ENCODE peak calls at places on chromosome 12, in five cellular contexts. One of them, this sample, is unnamed.
A peak's percentile ranks its signal among the peaks of the same experiment; 100 is the strongest.

GRCh38 chr12:16610743-16611142 is 4.8 kb upstream of the LMO3 start:
- DNase-seq in neuronal stem cell: no peak
- DNase-seq in IMR-90: no peak
- DNase-seq in SK-N-SH: no peak
- DNase-seq in GM23248: no peak
- DNase-seq in this sample: no peak

GRCh38 chr12:62190921-62191746 is 69.1 kb upstream of the USP15 start:
- DNase-seq in neuronal stem cell: peak; percentile 31
- DNase-seq in IMR-90: peak; percentile 23
- DNase-seq in SK-N-SH: peak; percentile 31
- DNase-seq in GM23248: peak; percentile 9
- DNase-seq in this sample: peak; percentile 53

GRCh38 chr12:65022960-65023359 is 98.1 kb downstream of the WIF1 start:
- DNase-seq in neuronal stem cell: no peak
- DNase-seq in IMR-90: no peak
- DNase-seq in SK-N-SH: no peak
- DNase-seq in GM23248: no peak
- DNase-seq in this sample: no peak

GRCh38 chr12:116773276-116773731 is 35.2 kb downstream of the RNFT2 start:
- DNase-seq in neuronal stem cell: no peak
- DNase-seq in IMR-90: no peak
- DNase-seq in SK-N-SH: no peak
- DNase-seq in GM23248: peak; percentile 27
- DNase-seq in this sample: no peak

GRCh38 chr12:24948816-24949722 is at the start of gene BCAT1:
- DNase-seq in neuronal stem cell: peak; percentile 48
- DNase-seq in IMR-90: peak; percentile 88
- DNase-seq in SK-N-SH: peak; percentile 79
- DNase-seq in GM23248: peak; percentile 92
- DNase-seq in this sample: peak; percentile 92

GRCh38 chr12:66879392-66879791 is 200.5 kb upstream of the GRIP1 start:
- DNase-seq in neuronal stem cell: no peak
- DNase-seq in IMR-90: no peak
- DNase-seq in SK-N-SH: no peak
- DNase-seq in GM23248: no peak
- DNase-seq in this sample: no peak

GRCh38 chr12:91154131-91154530 is 28.5 kb downstream of the DCN start:
- DNase-seq in neuronal stem cell: no peak
- DNase-seq in IMR-90: no peak
- DNase-seq in SK-N-SH: no peak
- DNase-seq in GM23248: no peak
- DNase-seq in this sample: no peak

GRCh38 chr12:126891789-126892188 is 1375.2 kb upstream of the TMEM132C start:
- DNase-seq in neuronal stem cell: no peak
- DNase-seq in IMR-90: no peak
- DNase-seq in SK-N-SH: peak; percentile 19
- DNase-seq in GM23248: no peak
- DNase-seq in this sample: no peak

GRCh38 chr12:124399622-124400021 is 104.7 kb downstream of the RFLNA start:
- DNase-seq in neuronal stem cell: peak; percentile 36
- DNase-seq in IMR-90: no peak
- DNase-seq in SK-N-SH: peak; percentile 82
- DNase-seq in GM23248: peak; percentile 40
- DNase-seq in this sample: no peak

GRCh38 chr12:58288191-58288590 is 346.8 kb downstream of the ATP23 start:
- DNase-seq in neuronal stem cell: no peak
- DNase-seq in IMR-90: peak; percentile 67
- DNase-seq in SK-N-SH: peak; percentile 9
- DNase-seq in GM23248: no peak
- DNase-seq in this sample: no peak

GRCh38 chr12:103880299-103881142 is 39.5 kb upstream of the NT5DC3 start:
- DNase-seq in neuronal stem cell: no peak
- DNase-seq in IMR-90: no peak
- DNase-seq in SK-N-SH: peak; percentile 17
- DNase-seq in GM23248: no peak
- DNase-seq in this sample: no peak

GRCh38 chr12:32505067-32505466 is 105.7 kb downstream of the FGD4 start:
- DNase-seq in neuronal stem cell: no peak
- DNase-seq in IMR-90: peak; percentile 5
- DNase-seq in SK-N-SH: no peak
- DNase-seq in GM23248: no peak
- DNase-seq in this sample: peak; percentile 17
- H3K27me3 ChIP-seq in neuronal stem cell: no peaks in the 10 kb centered on the region
- H3K27me3 ChIP-seq in IMR-90: peaks cover 4% of the 10 kb centered on the region
- H3K27me3 ChIP-seq in SK-N-SH: no peaks in the 10 kb centered on the region
- H3K27me3 ChIP-seq in GM23248: no peaks in the 10 kb centered on the region
- H3K27me3 ChIP-seq in this sample: no peaks in the 10 kb centered on the region

DNA sequence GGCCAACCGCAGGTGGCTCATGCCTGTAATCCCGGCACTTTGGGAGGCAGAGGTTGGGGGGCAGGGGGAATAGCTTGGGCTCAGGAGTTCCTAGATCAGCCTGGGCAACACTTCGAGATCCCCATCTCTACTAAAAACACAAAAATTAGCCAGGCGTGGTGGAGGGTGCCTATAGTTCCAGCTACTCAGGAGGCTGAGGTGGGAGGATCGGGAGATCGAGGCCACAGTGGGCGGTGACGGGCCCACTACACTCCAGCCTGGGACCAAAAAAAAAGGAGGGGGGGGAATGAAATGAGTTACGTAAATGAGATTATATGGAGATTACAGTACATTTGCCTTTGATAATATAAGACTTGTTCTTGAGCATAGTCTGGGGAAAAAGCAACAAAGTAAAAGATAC is 1.1 kb downstream of the RPAP3 start:
- DNase-seq in neuronal stem cell: no peak
- DNase-seq in IMR-90: no peak
- DNase-seq in SK-N-SH: no peak
- DNase-seq in GM23248: no peak
- DNase-seq in this sample: no peak
- H3K9ac ChIP-seq in neuronal stem cell: no peak overlapping the region
- H3K9ac ChIP-seq in IMR-90: peak overlapping the region; percentile 51
- H3K9ac ChIP-seq in SK-N-SH: peak overlapping the region; percentile 73
- H3K9ac ChIP-seq in GM23248: peak overlapping the region; percentile 91
- H3K9ac ChIP-seq in this sample: peak overlapping the region; percentile 95

GRCh38 chr12:2287151-2287550 is 234.4 kb downstream of the CACNA1C start:
- DNase-seq in neuronal stem cell: no peak
- DNase-seq in IMR-90: no peak
- DNase-seq in SK-N-SH: no peak
- DNase-seq in GM23248: peak; percentile 34
- DNase-seq in this sample: peak; percentile 57
- H3K4me1 ChIP-seq in neuronal stem cell: peaks cover 3% of the 10 kb centered on the region
- H3K4me1 ChIP-seq in IMR-90: peaks cover 44% of the 10 kb centered on the region
- H3K4me1 ChIP-seq in SK-N-SH: peaks cover 87% of the 10 kb centered on the region
- H3K4me1 ChIP-seq in GM23248: peaks cover 68% of the 10 kb centered on the region
- H3K4me1 ChIP-seq in this sample: peaks cover 64% of the 10 kb centered on the region

GRCh38 chr12:2691340-2692111 is 103.2 kb upstream of the FKBP4 start:
- DNase-seq in neuronal stem cell: peak; percentile 30
- DNase-seq in IMR-90: no peak
- DNase-seq in SK-N-SH: no peak
- DNase-seq in GM23248: no peak
- DNase-seq in this sample: no peak

GRCh38 chr12:2689879-2690278 is 104.9 kb upstream of the FKBP4 start:
- DNase-seq in neuronal stem cell: no peak
- DNase-seq in IMR-90: no peak
- DNase-seq in SK-N-SH: no peak
- DNase-seq in GM23248: no peak
- DNase-seq in this sample: no peak

GRCh38 chr12:2690348-2691000 is 104.3 kb upstream of the FKBP4 start:
- DNase-seq in neuronal stem cell: no peak
- DNase-seq in IMR-90: no peak
- DNase-seq in SK-N-SH: no peak
- DNase-seq in GM23248: no peak
- DNase-seq in this sample: no peak

GRCh38 chr12:2692156-2692555 is 102.6 kb upstream of the FKBP4 start:
- DNase-seq in neuronal stem cell: no peak
- DNase-seq in IMR-90: no peak
- DNase-seq in SK-N-SH: no peak
- DNase-seq in GM23248: no peak
- DNase-seq in this sample: no peak

DNA sequence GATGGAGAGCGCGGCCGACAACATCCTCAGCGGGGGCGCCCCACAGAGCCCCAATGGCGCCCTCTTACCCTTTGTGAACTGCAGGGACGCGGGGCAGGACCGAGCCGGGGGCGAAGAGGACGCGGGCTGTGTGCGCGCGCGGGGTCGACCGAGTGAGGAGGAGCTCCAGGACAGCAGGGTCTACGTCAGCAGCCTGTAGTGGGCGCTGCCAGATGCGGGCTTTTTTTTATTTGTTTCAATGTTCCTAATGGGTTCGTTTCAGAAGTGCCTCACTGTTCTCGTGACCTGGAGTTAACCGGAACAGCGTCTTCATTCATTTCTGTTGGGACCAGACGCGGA is 103.8 kb upstream of the FKBP4 start:
- DNase-seq in neuronal stem cell: peak; percentile 38
- DNase-seq in IMR-90: peak; percentile 7
- DNase-seq in SK-N-SH: no peak
- DNase-seq in GM23248: no peak
- DNase-seq in this sample: no peak
- H3K27me3 ChIP-seq in neuronal stem cell: no peaks in the 10 kb centered on the region
- H3K27me3 ChIP-seq in IMR-90: peaks cover 8% of the 10 kb centered on the region
- H3K27me3 ChIP-seq in SK-N-SH: no peaks in the 10 kb centered on the region
- H3K27me3 ChIP-seq in GM23248: no peaks in the 10 kb centered on the region
- H3K27me3 ChIP-seq in this sample: no peaks in the 10 kb centered on the region

GRCh38 chr12:78241472-78241871 is 410.8 kb downstream of the NAV3 start:
- DNase-seq in neuronal stem cell: no peak
- DNase-seq in IMR-90: no peak
- DNase-seq in SK-N-SH: no peak
- DNase-seq in GM23248: no peak
- DNase-seq in this sample: no peak
- H3K9ac ChIP-seq in neuronal stem cell: no peak overlapping the region
- H3K9ac ChIP-seq in IMR-90: no peak overlapping the region
- H3K9ac ChIP-seq in SK-N-SH: no peak overlapping the region
- H3K9ac ChIP-seq in GM23248: no peak overlapping the region
- H3K9ac ChIP-seq in this sample: no peak overlapping the region

DNA sequence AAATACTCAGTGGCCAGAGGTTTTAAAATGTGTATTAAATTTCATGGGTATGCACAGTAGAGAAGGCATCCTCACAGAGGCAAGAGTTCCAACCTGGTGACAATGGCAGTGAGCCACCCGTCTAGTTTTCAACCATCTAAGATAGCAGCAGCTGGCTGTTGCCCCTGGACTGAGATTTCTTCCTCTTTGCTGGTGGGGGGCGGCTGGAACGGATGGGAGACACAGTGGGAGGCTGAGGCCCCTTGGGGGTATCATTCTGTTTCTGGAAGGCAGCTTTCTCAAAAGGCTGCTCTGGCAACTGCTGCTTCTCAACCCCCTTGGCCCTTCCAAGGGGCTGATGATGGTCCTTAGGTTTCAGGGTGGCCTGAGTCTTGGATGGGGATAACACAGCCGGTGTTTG is 1.0 kb upstream of the IFFO1 start:
- DNase-seq in neuronal stem cell: no peak
- DNase-seq in IMR-90: no peak
- DNase-seq in SK-N-SH: no peak
- DNase-seq in GM23248: no peak
- DNase-seq in this sample: no peak
- H3K4me1 ChIP-seq in neuronal stem cell: peaks cover 7% of the 10 kb centered on the region
- H3K4me1 ChIP-seq in IMR-90: peaks cover 19% of the 10 kb centered on the region
- H3K4me1 ChIP-seq in SK-N-SH: peaks cover 30% of the 10 kb centered on the region
- H3K4me1 ChIP-seq in GM23248: peaks cover 26% of the 10 kb centered on the region
- H3K4me1 ChIP-seq in this sample: peaks cover 44% of the 10 kb centered on the region

GRCh38 chr12:7835766-7836165 is 36.9 kb downstream of the SLC2A14 start:
- DNase-seq in neuronal stem cell: no peak
- DNase-seq in IMR-90: no peak
- DNase-seq in SK-N-SH: no peak
- DNase-seq in GM23248: no peak
- DNase-seq in this sample: no peak
- H3K27me3 ChIP-seq in neuronal stem cell: no peaks in the 10 kb centered on the region
- H3K27me3 ChIP-seq in IMR-90: no peaks in the 10 kb centered on the region
- H3K27me3 ChIP-seq in SK-N-SH: peaks cover 26% of the 10 kb centered on the region
- H3K27me3 ChIP-seq in GM23248: no peaks in the 10 kb centered on the region
- H3K27me3 ChIP-seq in this sample: no peaks in the 10 kb centered on the region

GRCh38 chr12:95116341-95116740 is 42.9 kb upstream of the NR2C1 start:
- DNase-seq in neuronal stem cell: no peak
- DNase-seq in IMR-90: no peak
- DNase-seq in SK-N-SH: no peak
- DNase-seq in GM23248: peak; percentile 22
- DNase-seq in this sample: no peak

GRCh38 chr12:95117178-95117599 is 43.8 kb upstream of the NR2C1 start:
- DNase-seq in neuronal stem cell: peak; percentile 35
- DNase-seq in IMR-90: peak; percentile 75
- DNase-seq in SK-N-SH: peak; percentile 51
- DNase-seq in GM23248: peak; percentile 83
- DNase-seq in this sample: peak; percentile 80

GRCh38 chr12:95116773-95117172 is 43.4 kb upstream of the NR2C1 start:
- DNase-seq in neuronal stem cell: no peak
- DNase-seq in IMR-90: no peak
- DNase-seq in SK-N-SH: no peak
- DNase-seq in GM23248: peak; percentile 23
- DNase-seq in this sample: no peak

GRCh38 chr12:95118138-95118787 is 44.8 kb upstream of the NR2C1 start:
- DNase-seq in neuronal stem cell: no peak
- DNase-seq in IMR-90: peak; percentile 89
- DNase-seq in SK-N-SH: no peak
- DNase-seq in GM23248: peak; percentile 88
- DNase-seq in this sample: peak; percentile 75

GRCh38 chr12:95118788-95119179 is 45.4 kb upstream of the NR2C1 start:
- DNase-seq in neuronal stem cell: no peak
- DNase-seq in IMR-90: peak; percentile 24
- DNase-seq in SK-N-SH: no peak
- DNase-seq in GM23248: no peak
- DNase-seq in this sample: peak; percentile 54
- H3K9ac ChIP-seq in neuronal stem cell: no peak overlapping the region
- H3K9ac ChIP-seq in IMR-90: no peak overlapping the region
- H3K9ac ChIP-seq in SK-N-SH: peak overlapping the region; percentile 27
- H3K9ac ChIP-seq in GM23248: no peak overlapping the region
- H3K9ac ChIP-seq in this sample: peak overlapping the region; percentile 16

GRCh38 chr12:6549379-6550151 is 6.3 kb downstream of the IFFO1 start:
- DNase-seq in neuronal stem cell: no peak
- DNase-seq in IMR-90: no peak
- DNase-seq in SK-N-SH: no peak
- DNase-seq in GM23248: no peak
- DNase-seq in this sample: no peak
- H3K4me1 ChIP-seq in neuronal stem cell: peaks cover 4% of the 10 kb centered on the region
- H3K4me1 ChIP-seq in IMR-90: peaks cover 52% of the 10 kb centered on the region
- H3K4me1 ChIP-seq in SK-N-SH: peaks cover 31% of the 10 kb centered on the region
- H3K4me1 ChIP-seq in GM23248: peaks cover 74% of the 10 kb centered on the region
- H3K4me1 ChIP-seq in this sample: peaks cover 67% of the 10 kb centered on the region

This sample was measured in adipocyte.